ENCODE peak calls at places on chromosome 14, in six cellular contexts. J, R, F, G, L and V are unnamed samples.

GRCh38 chr14:58717211-58717610 is 79.4 kb downstream of the DACT1 start:
- DNase-seq in F (no peak), L (no peak), R (no peak), J (no peak), G (no peak), V (no peak)

GRCh38 chr14:92646952-92647461 is 101.4 kb downstream of the LGMN start:
- DNase-seq in R (no peak), J (no peak), G (no peak), F (peak), L (no peak), V (no peak)

GRCh38 chr14:70955543-70956480 is 48.6 kb downstream of the PCNX1 start:
- DNase-seq in G (peak), F (peak), J (peak), R (no peak), L (no peak), V (no peak)

GRCh38 chr14:73721101-73721821 is 7.1 kb upstream of the PNMA1 start:
- DNase-seq in R (no peak), G (no peak), L (no peak), J (no peak), F (no peak), V (no peak)

GRCh38 chr14:32681598-32681997 is 257.1 kb upstream of the NPAS3 start:
- DNase-seq in J (no peak), L (no peak), R (no peak), F (no peak), G (no peak), V (no peak)

GRCh38 chr14:25237845-25238244 is 187.9 kb upstream of the STXBP6 start:
- DNase-seq in L (peak), G (no peak), R (no peak), F (no peak), J (no peak), V (no peak)

GRCh38 chr14:104953896-104954656 is 24.1 kb downstream of the AHNAK2 start:
- DNase-seq in R (peak), J (no peak), F (no peak), G (no peak), L (no peak), V (no peak)

GRCh38 chr14:50524731-50525510 is 7.4 kb downstream of the MAP4K5 start:
- DNase-seq in F (no peak), G (no peak), R (no peak), J (no peak), L (no peak), V (no peak)

GRCh38 chr14:37436519-37436918 is 158.5 kb downstream of the FOXA1 start:
- DNase-seq in R (no peak), J (no peak), F (no peak), L (no peak), G (no peak), V (peak)

GRCh38 chr14:58899317-58899713 is 261.6 kb downstream of the DACT1 start:
- DNase-seq in J (no peak), R (no peak), L (no peak), F (peak), G (no peak), V (no peak)

GRCh38 chr14:33598582-33598981 is 352.3 kb downstream of the EGLN3 start:
- DNase-seq in J (no peak), G (no peak), F (no peak), R (no peak), L (no peak), V (no peak)

GRCh38 chr14:96051642-96052540 is 12.7 kb downstream of the C14orf132 start:
- DNase-seq in L (no peak), J (no peak), G (peak), F (no peak), R (no peak), V (no peak)

GRCh38 chr14:72679106-72679505 is 214.8 kb downstream of the DPF3 start:
- DNase-seq in J (no peak), G (no peak), R (no peak), L (no peak), F (peak), V (no peak)

GRCh38 chr14:94532462-94532861 is 23.2 kb upstream of the SERPINA12 start:
- DNase-seq in G (peak), J (no peak), F (peak), R (no peak), L (no peak), V (no peak)

GRCh38 chr14:80387563-80387981 is 176.3 kb upstream of the DIO2 start:
- DNase-seq in G (no peak), F (peak), R (peak), L (no peak), J (no peak), V (no peak)

GRCh38 chr14:73717998-73718741 is 4.0 kb upstream of the PNMA1 start:
- DNase-seq in L (no peak), F (no peak), J (no peak), G (no peak), R (peak), V (no peak)

GRCh38 chr14:90839024-90839888 is 23.0 kb upstream of the TTC7B start:
- DNase-seq in G (no peak), R (no peak), F (peak), L (no peak), J (no peak), V (no peak)

GRCh38 chr14:96390965-96391292 is 999 bp upstream of the AK7 start:
- DNase-seq in J (no peak), L (no peak), G (no peak), F (no peak), R (no peak), V (no peak)

GRCh38 chr14:86124328-86124727 is 594.4 kb downstream of the FLRT2 start:
- DNase-seq in L (no peak), R (no peak), J (no peak), G (no peak), F (no peak), V (no peak)